ENCODE peak calls at places on chromosomes 12 and 14, in eight cellular contexts. One of them, this sample, is unnamed.

GRCh38 chr14:44404021-44404420 is 103.1 kb downstream of the FSCB start:
- DNase-seq in stimulated activated naive B cell treated with anti-CD40 and anti-IgM and Interleukin-4, amounts not matched to agents 10 μg/mL and 1 μg/mL and 100 μg/mL, for 72 hours: no peak
- DNase-seq in activated T-cell treated with anti-CD3 and anti-CD28 coated beads for 24 hours: no peak
- DNase-seq in globus pallidus: no peak
- DNase-seq in B cell: no peak
- DNase-seq in left ventricle myocardium superior: no peak
- DNase-seq in NAMALWA: no peak
- DNase-seq in PC-3: peak; percentile 87
- DNase-seq in this sample: no peak

GRCh38 chr14:104239866-104240301 is 101.5 kb downstream of the KIF26A start:
- DNase-seq in stimulated activated naive B cell treated with anti-CD40 and anti-IgM and Interleukin-4, amounts not matched to agents 10 μg/mL and 1 μg/mL and 100 μg/mL, for 72 hours: no peak
- DNase-seq in activated T-cell treated with anti-CD3 and anti-CD28 coated beads for 24 hours: no peak
- DNase-seq in globus pallidus: no peak
- DNase-seq in B cell: no peak
- DNase-seq in left ventricle myocardium superior: no peak
- DNase-seq in NAMALWA: no peak
- DNase-seq in PC-3: no peak
- DNase-seq in this sample: no peak

GRCh38 chr14:103360548-103360947 is 24.7 kb upstream of the MARK3 start:
- DNase-seq in stimulated activated naive B cell treated with anti-CD40 and anti-IgM and Interleukin-4, amounts not matched to agents 10 μg/mL and 1 μg/mL and 100 μg/mL, for 72 hours: no peak
- DNase-seq in activated T-cell treated with anti-CD3 and anti-CD28 coated beads for 24 hours: no peak
- DNase-seq in globus pallidus: no peak
- DNase-seq in B cell: no peak
- DNase-seq in left ventricle myocardium superior: no peak
- DNase-seq in NAMALWA: no peak
- DNase-seq in PC-3: no peak
- DNase-seq in this sample: no peak

GRCh38 chr14:52063107-52063506 is 5.8 kb downstream of the NID2 start:
- DNase-seq in stimulated activated naive B cell treated with anti-CD40 and anti-IgM and Interleukin-4, amounts not matched to agents 10 μg/mL and 1 μg/mL and 100 μg/mL, for 72 hours: no peak
- DNase-seq in activated T-cell treated with anti-CD3 and anti-CD28 coated beads for 24 hours: no peak
- DNase-seq in globus pallidus: no peak
- DNase-seq in B cell: no peak
- DNase-seq in left ventricle myocardium superior: peak; percentile 54
- DNase-seq in NAMALWA: no peak
- DNase-seq in PC-3: no peak
- DNase-seq in this sample: peak; percentile 43

GRCh38 chr14:36254020-36254614 is 66.3 kb downstream of the MBIP start:
- DNase-seq in stimulated activated naive B cell treated with anti-CD40 and anti-IgM and Interleukin-4, amounts not matched to agents 10 μg/mL and 1 μg/mL and 100 μg/mL, for 72 hours: no peak
- DNase-seq in activated T-cell treated with anti-CD3 and anti-CD28 coated beads for 24 hours: no peak
- DNase-seq in globus pallidus: no peak
- DNase-seq in B cell: no peak
- DNase-seq in left ventricle myocardium superior: no peak
- DNase-seq in NAMALWA: no peak
- DNase-seq in PC-3: peak; percentile 25
- DNase-seq in this sample: no peak

GRCh38 chr12:14655284-14655683 is 41.1 kb downstream of the GUCY2C start:
- DNase-seq in stimulated activated naive B cell treated with anti-CD40 and anti-IgM and Interleukin-4, amounts not matched to agents 10 μg/mL and 1 μg/mL and 100 μg/mL, for 72 hours: no peak
- DNase-seq in activated T-cell treated with anti-CD3 and anti-CD28 coated beads for 24 hours: no peak
- DNase-seq in globus pallidus: no peak
- DNase-seq in B cell: no peak
- DNase-seq in left ventricle myocardium superior: no peak
- DNase-seq in NAMALWA: no peak
- DNase-seq in PC-3: no peak
- DNase-seq in this sample: no peak

GRCh38 chr14:95293474-95293873 is 26.2 kb downstream of the CLMN start:
- DNase-seq in stimulated activated naive B cell treated with anti-CD40 and anti-IgM and Interleukin-4, amounts not matched to agents 10 μg/mL and 1 μg/mL and 100 μg/mL, for 72 hours: no peak
- DNase-seq in activated T-cell treated with anti-CD3 and anti-CD28 coated beads for 24 hours: no peak
- DNase-seq in globus pallidus: no peak
- DNase-seq in B cell: no peak
- DNase-seq in left ventricle myocardium superior: no peak
- DNase-seq in NAMALWA: no peak
- DNase-seq in PC-3: no peak
- DNase-seq in this sample: no peak

GRCh38 chr12:53688134-53688533 is 12.3 kb upstream of the ATP5MC2 start:
- DNase-seq in stimulated activated naive B cell treated with anti-CD40 and anti-IgM and Interleukin-4, amounts not matched to agents 10 μg/mL and 1 μg/mL and 100 μg/mL, for 72 hours: no peak
- DNase-seq in activated T-cell treated with anti-CD3 and anti-CD28 coated beads for 24 hours: no peak
- DNase-seq in globus pallidus: no peak
- DNase-seq in B cell: no peak
- DNase-seq in left ventricle myocardium superior: no peak
- DNase-seq in NAMALWA: no peak
- DNase-seq in PC-3: no peak
- DNase-seq in this sample: no peak

GRCh38 chr14:92287987-92288386 is 35.0 kb upstream of the SLC24A4 start:
- DNase-seq in stimulated activated naive B cell treated with anti-CD40 and anti-IgM and Interleukin-4, amounts not matched to agents 10 μg/mL and 1 μg/mL and 100 μg/mL, for 72 hours: no peak
- DNase-seq in activated T-cell treated with anti-CD3 and anti-CD28 coated beads for 24 hours: no peak
- DNase-seq in globus pallidus: no peak
- DNase-seq in B cell: no peak
- DNase-seq in left ventricle myocardium superior: no peak
- DNase-seq in NAMALWA: no peak
- DNase-seq in PC-3: peak; percentile 40
- DNase-seq in this sample: no peak

GRCh38 chr14:55430024-55430690 is 10.3 kb downstream of the TBPL2 start:
- DNase-seq in stimulated activated naive B cell treated with anti-CD40 and anti-IgM and Interleukin-4, amounts not matched to agents 10 μg/mL and 1 μg/mL and 100 μg/mL, for 72 hours: no peak
- DNase-seq in activated T-cell treated with anti-CD3 and anti-CD28 coated beads for 24 hours: peak; percentile 36
- DNase-seq in globus pallidus: no peak
- DNase-seq in B cell: peak; percentile 51
- DNase-seq in left ventricle myocardium superior: no peak
- DNase-seq in NAMALWA: peak; percentile 64
- DNase-seq in PC-3: peak; percentile 97
- DNase-seq in this sample: no peak

GRCh38 chr14:68718033-68718725 is 74.7 kb downstream of the ZFP36L1 start:
- DNase-seq in stimulated activated naive B cell treated with anti-CD40 and anti-IgM and Interleukin-4, amounts not matched to agents 10 μg/mL and 1 μg/mL and 100 μg/mL, for 72 hours: no peak
- DNase-seq in activated T-cell treated with anti-CD3 and anti-CD28 coated beads for 24 hours: no peak
- DNase-seq in globus pallidus: no peak
- DNase-seq in B cell: peak; percentile 29
- DNase-seq in left ventricle myocardium superior: no peak
- DNase-seq in NAMALWA: peak; percentile 25
- DNase-seq in PC-3: peak; percentile 52
- DNase-seq in this sample: no peak

GRCh38 chr12:114661245-114661644 is 22.7 kb downstream of the TBX3 start:
- DNase-seq in stimulated activated naive B cell treated with anti-CD40 and anti-IgM and Interleukin-4, amounts not matched to agents 10 μg/mL and 1 μg/mL and 100 μg/mL, for 72 hours: no peak
- DNase-seq in activated T-cell treated with anti-CD3 and anti-CD28 coated beads for 24 hours: no peak
- DNase-seq in globus pallidus: no peak
- DNase-seq in B cell: no peak
- DNase-seq in left ventricle myocardium superior: no peak
- DNase-seq in NAMALWA: no peak
- DNase-seq in PC-3: no peak
- DNase-seq in this sample: no peak

GRCh38 chr14:61839452-61839851 is 77.2 kb downstream of the SNAPC1 start:
- DNase-seq in stimulated activated naive B cell treated with anti-CD40 and anti-IgM and Interleukin-4, amounts not matched to agents 10 μg/mL and 1 μg/mL and 100 μg/mL, for 72 hours: no peak
- DNase-seq in activated T-cell treated with anti-CD3 and anti-CD28 coated beads for 24 hours: no peak
- DNase-seq in globus pallidus: no peak
- DNase-seq in B cell: no peak
- DNase-seq in left ventricle myocardium superior: no peak
- DNase-seq in NAMALWA: no peak
- DNase-seq in PC-3: peak; percentile 22
- DNase-seq in this sample: no peak

GRCh38 chr12:13913371-13913770 is 68.0 kb downstream of the GRIN2B start:
- DNase-seq in stimulated activated naive B cell treated with anti-CD40 and anti-IgM and Interleukin-4, amounts not matched to agents 10 μg/mL and 1 μg/mL and 100 μg/mL, for 72 hours: no peak
- DNase-seq in activated T-cell treated with anti-CD3 and anti-CD28 coated beads for 24 hours: no peak
- DNase-seq in globus pallidus: no peak
- DNase-seq in B cell: no peak
- DNase-seq in left ventricle myocardium superior: no peak
- DNase-seq in NAMALWA: peak; percentile 7
- DNase-seq in PC-3: peak; percentile 6
- DNase-seq in this sample: no peak

GRCh38 chr12:61355105-61355504 is 905.1 kb upstream of the USP15 start:
- DNase-seq in stimulated activated naive B cell treated with anti-CD40 and anti-IgM and Interleukin-4, amounts not matched to agents 10 μg/mL and 1 μg/mL and 100 μg/mL, for 72 hours: no peak
- DNase-seq in activated T-cell treated with anti-CD3 and anti-CD28 coated beads for 24 hours: no peak
- DNase-seq in globus pallidus: no peak
- DNase-seq in B cell: no peak
- DNase-seq in left ventricle myocardium superior: no peak
- DNase-seq in NAMALWA: no peak
- DNase-seq in PC-3: no peak
- DNase-seq in this sample: no peak

GRCh38 chr14:104422301-104423223 is 157.0 kb upstream of the C14orf180 start:
- DNase-seq in stimulated activated naive B cell treated with anti-CD40 and anti-IgM and Interleukin-4, amounts not matched to agents 10 μg/mL and 1 μg/mL and 100 μg/mL, for 72 hours: no peak
- DNase-seq in activated T-cell treated with anti-CD3 and anti-CD28 coated beads for 24 hours: no peak
- DNase-seq in globus pallidus: no peak
- DNase-seq in B cell: no peak
- DNase-seq in left ventricle myocardium superior: no peak
- DNase-seq in NAMALWA: no peak
- DNase-seq in PC-3: no peak
- DNase-seq in this sample: no peak

GRCh38 chr12:4417471-4417870 is 28.1 kb downstream of the FGF6 start:
- DNase-seq in stimulated activated naive B cell treated with anti-CD40 and anti-IgM and Interleukin-4, amounts not matched to agents 10 μg/mL and 1 μg/mL and 100 μg/mL, for 72 hours: no peak
- DNase-seq in activated T-cell treated with anti-CD3 and anti-CD28 coated beads for 24 hours: no peak
- DNase-seq in globus pallidus: no peak
- DNase-seq in B cell: no peak
- DNase-seq in left ventricle myocardium superior: no peak
- DNase-seq in NAMALWA: no peak
- DNase-seq in PC-3: no peak
- DNase-seq in this sample: no peak

GRCh38 chr14:77307099-77307496 is 13.6 kb downstream of the POMT2 start:
- DNase-seq in stimulated activated naive B cell treated with anti-CD40 and anti-IgM and Interleukin-4, amounts not matched to agents 10 μg/mL and 1 μg/mL and 100 μg/mL, for 72 hours: no peak
- DNase-seq in activated T-cell treated with anti-CD3 and anti-CD28 coated beads for 24 hours: no peak
- DNase-seq in globus pallidus: peak; percentile 93
- DNase-seq in B cell: no peak
- DNase-seq in left ventricle myocardium superior: no peak
- DNase-seq in NAMALWA: no peak
- DNase-seq in PC-3: no peak
- DNase-seq in this sample: no peak

GRCh38 chr12:45989857-45990467 is 412 bp downstream of the SCAF11 start:
- DNase-seq in stimulated activated naive B cell treated with anti-CD40 and anti-IgM and Interleukin-4, amounts not matched to agents 10 μg/mL and 1 μg/mL and 100 μg/mL, for 72 hours: peak; percentile 64
- DNase-seq in activated T-cell treated with anti-CD3 and anti-CD28 coated beads for 24 hours: peak; percentile 30
- DNase-seq in globus pallidus: peak; percentile 77
- DNase-seq in B cell: peak; percentile 73
- DNase-seq in left ventricle myocardium superior: peak; percentile 81
- DNase-seq in NAMALWA: peak; percentile 68
- DNase-seq in PC-3: peak; percentile 34
- DNase-seq in this sample: peak; percentile 79

GRCh38 chr12:19671695-19672094 is 232.4 kb downstream of the AEBP2 start:
- DNase-seq in stimulated activated naive B cell treated with anti-CD40 and anti-IgM and Interleukin-4, amounts not matched to agents 10 μg/mL and 1 μg/mL and 100 μg/mL, for 72 hours: no peak
- DNase-seq in activated T-cell treated with anti-CD3 and anti-CD28 coated beads for 24 hours: no peak
- DNase-seq in globus pallidus: no peak
- DNase-seq in B cell: no peak
- DNase-seq in left ventricle myocardium superior: no peak
- DNase-seq in NAMALWA: no peak
- DNase-seq in PC-3: no peak
- DNase-seq in this sample: no peak